ENCODE peak calls at places on chromosomes 16 and 17, in ten cellular contexts. One of them, this sample, is unnamed.

GRCh38 chr16:3609895-3610697 is 1.3 kb downstream of the SLX4 start:
- DNase-seq in kidney epithelial cell: no peak
- DNase-seq in hepatocyte: peak
- DNase-seq in tibial artery: no peak
- DNase-seq in thyroid gland: no peak
- DNase-seq in astrocyte of the spinal cord: no peak
- DNase-seq in psoas muscle: no peak
- DNase-seq in left ventricle myocardium inferior: no peak
- DNase-seq in heart right ventricle: no peak
- DNase-seq in stomach: no peak
- DNase-seq in this sample: no peak

GRCh38 chr17:83127431-83128160 is 48.2 kb downstream of the METRNL start:
- DNase-seq in psoas muscle: peak
- DNase-seq in left ventricle myocardium inferior: no peak
- DNase-seq in heart right ventricle: no peak
- DNase-seq in kidney epithelial cell: no peak
- DNase-seq in hepatocyte: no peak
- DNase-seq in stomach: no peak
- DNase-seq in astrocyte of the spinal cord: no peak
- DNase-seq in thyroid gland: no peak
- DNase-seq in tibial artery: no peak
- DNase-seq in this sample: no peak

GRCh38 chr16:4675864-4676786 is 17.2 kb upstream of the NUDT16L1 start:
- DNase-seq in left ventricle myocardium inferior: no peak
- DNase-seq in kidney epithelial cell: no peak
- DNase-seq in psoas muscle: no peak
- DNase-seq in stomach: no peak
- DNase-seq in hepatocyte: no peak
- DNase-seq in thyroid gland: no peak
- DNase-seq in astrocyte of the spinal cord: no peak
- DNase-seq in tibial artery: no peak
- DNase-seq in heart right ventricle: no peak
- DNase-seq in this sample: no peak

GRCh38 chr17:43745541-43745940 is 13.1 kb downstream of the SOST start:
- DNase-seq in astrocyte of the spinal cord: no peak
- DNase-seq in kidney epithelial cell: no peak
- DNase-seq in left ventricle myocardium inferior: no peak
- DNase-seq in tibial artery: peak
- DNase-seq in psoas muscle: no peak
- DNase-seq in heart right ventricle: no peak
- DNase-seq in hepatocyte: no peak
- DNase-seq in thyroid gland: no peak
- DNase-seq in stomach: no peak
- DNase-seq in this sample: no peak

GRCh38 chr17:27310548-27311110 is 16.7 kb downstream of the WSB1 start:
- DNase-seq in stomach: no peak
- DNase-seq in astrocyte of the spinal cord: no peak
- DNase-seq in left ventricle myocardium inferior: no peak
- DNase-seq in hepatocyte: no peak
- DNase-seq in psoas muscle: no peak
- DNase-seq in heart right ventricle: no peak
- DNase-seq in thyroid gland: no peak
- DNase-seq in kidney epithelial cell: no peak
- DNase-seq in tibial artery: no peak
- DNase-seq in this sample: no peak

GRCh38 chr17:34610038-34610437 is 30.7 kb downstream of the TMEM132E start:
- DNase-seq in thyroid gland: no peak
- DNase-seq in stomach: no peak
- DNase-seq in kidney epithelial cell: no peak
- DNase-seq in tibial artery: no peak
- DNase-seq in hepatocyte: no peak
- DNase-seq in left ventricle myocardium inferior: no peak
- DNase-seq in psoas muscle: no peak
- DNase-seq in heart right ventricle: no peak
- DNase-seq in astrocyte of the spinal cord: no peak
- DNase-seq in this sample: no peak

GRCh38 chr17:16991349-16992009 is 19.6 kb upstream of the TNFRSF13B start:
- DNase-seq in heart right ventricle: peak
- DNase-seq in tibial artery: peak
- DNase-seq in thyroid gland: peak
- DNase-seq in stomach: peak
- DNase-seq in psoas muscle: peak
- DNase-seq in astrocyte of the spinal cord: peak
- DNase-seq in kidney epithelial cell: no peak
- DNase-seq in left ventricle myocardium inferior: peak
- DNase-seq in hepatocyte: peak
- DNase-seq in this sample: no peak

GRCh38 chr17:69607162-69607834 is 192.8 kb downstream of the MAP2K6 start:
- DNase-seq in psoas muscle: peak
- DNase-seq in hepatocyte: peak
- DNase-seq in astrocyte of the spinal cord: peak
- DNase-seq in left ventricle myocardium inferior: peak
- DNase-seq in heart right ventricle: peak
- DNase-seq in thyroid gland: peak
- DNase-seq in tibial artery: peak
- DNase-seq in stomach: peak
- DNase-seq in kidney epithelial cell: peak
- DNase-seq in this sample: no peak

GRCh38 chr16:15507299-15507958 is 73.0 kb downstream of the BMERB1 start:
- DNase-seq in stomach: no peak
- DNase-seq in tibial artery: peak
- DNase-seq in kidney epithelial cell: no peak
- DNase-seq in psoas muscle: no peak
- DNase-seq in astrocyte of the spinal cord: peak
- DNase-seq in heart right ventricle: no peak
- DNase-seq in hepatocyte: no peak
- DNase-seq in thyroid gland: no peak
- DNase-seq in left ventricle myocardium inferior: no peak
- DNase-seq in this sample: no peak

GRCh38 chr17:39903158-39903884 is 15.1 kb downstream of the GSDMB start:
- DNase-seq in astrocyte of the spinal cord: peak
- DNase-seq in heart right ventricle: no peak
- DNase-seq in left ventricle myocardium inferior: no peak
- DNase-seq in stomach: no peak
- DNase-seq in psoas muscle: no peak
- DNase-seq in kidney epithelial cell: no peak
- DNase-seq in tibial artery: no peak
- DNase-seq in thyroid gland: no peak
- DNase-seq in hepatocyte: no peak
- DNase-seq in this sample: no peak

GRCh38 chr17:77475012-77475976 is 334.5 kb downstream of the SEC14L1 start:
- DNase-seq in tibial artery: no peak
- DNase-seq in left ventricle myocardium inferior: no peak
- DNase-seq in kidney epithelial cell: no peak
- DNase-seq in hepatocyte: peak
- DNase-seq in astrocyte of the spinal cord: peak
- DNase-seq in thyroid gland: no peak
- DNase-seq in stomach: no peak
- DNase-seq in heart right ventricle: no peak
- DNase-seq in psoas muscle: no peak
- DNase-seq in this sample: no peak

GRCh38 chr16:67613808-67614207 is 31.1 kb upstream of the CARMIL2 start:
- DNase-seq in tibial artery: no peak
- DNase-seq in left ventricle myocardium inferior: no peak
- DNase-seq in kidney epithelial cell: no peak
- DNase-seq in thyroid gland: no peak
- DNase-seq in astrocyte of the spinal cord: no peak
- DNase-seq in hepatocyte: no peak
- DNase-seq in heart right ventricle: no peak
- DNase-seq in stomach: no peak
- DNase-seq in psoas muscle: no peak
- DNase-seq in this sample: no peak

GRCh38 chr16:88315543-88316105 is 67.1 kb upstream of the ZNF469 start:
- DNase-seq in thyroid gland: no peak
- DNase-seq in stomach: peak
- DNase-seq in tibial artery: no peak
- DNase-seq in kidney epithelial cell: peak
- DNase-seq in left ventricle myocardium inferior: peak
- DNase-seq in psoas muscle: peak
- DNase-seq in heart right ventricle: peak
- DNase-seq in hepatocyte: peak
- DNase-seq in astrocyte of the spinal cord: peak
- DNase-seq in this sample: no peak

GRCh38 chr17:4474093-4474492 is 24.6 kb upstream of the SPNS2 start:
- DNase-seq in kidney epithelial cell: no peak
- DNase-seq in heart right ventricle: peak
- DNase-seq in psoas muscle: peak
- DNase-seq in left ventricle myocardium inferior: peak
- DNase-seq in stomach: peak
- DNase-seq in tibial artery: no peak
- DNase-seq in hepatocyte: no peak
- DNase-seq in astrocyte of the spinal cord: no peak
- DNase-seq in thyroid gland: no peak
- DNase-seq in this sample: no peak

GRCh38 chr17:32625971-32626370 is 139.2 kb downstream of the CDK5R1 start:
- DNase-seq in tibial artery: no peak
- DNase-seq in kidney epithelial cell: no peak
- DNase-seq in thyroid gland: no peak
- DNase-seq in left ventricle myocardium inferior: no peak
- DNase-seq in stomach: peak
- DNase-seq in psoas muscle: no peak
- DNase-seq in heart right ventricle: no peak
- DNase-seq in hepatocyte: no peak
- DNase-seq in astrocyte of the spinal cord: no peak
- DNase-seq in this sample: no peak

GRCh38 chr17:54903375-54903774 is 2.7 kb downstream of the TOM1L1 start:
- DNase-seq in hepatocyte: peak
- DNase-seq in kidney epithelial cell: peak
- DNase-seq in left ventricle myocardium inferior: peak
- DNase-seq in stomach: peak
- DNase-seq in thyroid gland: peak
- DNase-seq in astrocyte of the spinal cord: no peak
- DNase-seq in tibial artery: no peak
- DNase-seq in heart right ventricle: peak
- DNase-seq in psoas muscle: peak
- DNase-seq in this sample: peak

GRCh38 chr16:68031951-68032350 is 8.9 kb downstream of the DUS2 start:
- DNase-seq in stomach: no peak
- DNase-seq in heart right ventricle: no peak
- DNase-seq in left ventricle myocardium inferior: no peak
- DNase-seq in hepatocyte: no peak
- DNase-seq in astrocyte of the spinal cord: no peak
- DNase-seq in tibial artery: no peak
- DNase-seq in kidney epithelial cell: no peak
- DNase-seq in thyroid gland: peak
- DNase-seq in psoas muscle: no peak
- DNase-seq in this sample: no peak

DNA sequence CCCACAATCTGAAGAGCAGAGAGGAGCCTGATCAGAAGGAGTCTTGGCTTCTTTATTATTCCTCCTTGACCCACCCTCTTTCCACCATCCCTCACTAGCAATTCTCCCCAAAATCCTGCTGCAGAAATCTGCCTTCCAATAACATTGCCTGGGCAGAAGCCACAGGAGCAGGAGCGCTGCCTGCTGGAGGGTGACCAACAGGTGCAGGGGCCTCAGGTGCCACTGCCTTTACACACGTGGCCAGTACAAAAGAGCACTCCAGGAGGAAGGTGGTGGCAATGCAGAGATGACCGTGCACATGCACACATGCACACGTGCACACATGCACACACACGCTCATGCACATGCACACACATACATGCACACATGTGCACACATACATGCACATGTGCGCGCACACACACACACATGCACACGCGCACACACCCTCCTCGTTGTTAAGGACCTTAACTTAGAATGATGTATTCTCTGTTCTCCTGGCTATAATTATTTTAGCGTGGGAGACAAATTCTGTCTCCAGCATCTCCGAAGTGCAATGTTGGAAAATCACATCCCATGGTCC is 12.8 kb downstream of the RBFOX3 start:
- DNase-seq in left ventricle myocardium inferior: no peak
- DNase-seq in psoas muscle: no peak
- DNase-seq in stomach: no peak
- DNase-seq in kidney epithelial cell: no peak
- DNase-seq in hepatocyte: no peak
- DNase-seq in tibial artery: no peak
- DNase-seq in astrocyte of the spinal cord: no peak
- DNase-seq in thyroid gland: no peak
- DNase-seq in heart right ventricle: no peak
- DNase-seq in this sample: no peak
- TF ChIP-seq CTCF in left ventricle myocardium inferior: no peak
- TF ChIP-seq CTCF in psoas muscle: no peak
- TF ChIP-seq CTCF in stomach: no peak
- TF ChIP-seq CTCF in kidney epithelial cell: no peak
- TF ChIP-seq CTCF in hepatocyte: no peak
- TF ChIP-seq CTCF in tibial artery: no peak
- TF ChIP-seq CTCF in astrocyte of the spinal cord: no peak
- TF ChIP-seq CTCF in thyroid gland: no peak
- TF ChIP-seq CTCF in heart right ventricle: no peak
- TF ChIP-seq CTCF in this sample: no peak

GRCh38 chr17:78725448-78726021 is 56.5 kb downstream of the CYTH1 start:
- DNase-seq in astrocyte of the spinal cord: no peak
- DNase-seq in kidney epithelial cell: no peak
- DNase-seq in psoas muscle: no peak
- DNase-seq in thyroid gland: no peak
- DNase-seq in tibial artery: no peak
- DNase-seq in left ventricle myocardium inferior: no peak
- DNase-seq in heart right ventricle: no peak
- DNase-seq in hepatocyte: no peak
- DNase-seq in stomach: no peak
- DNase-seq in this sample: no peak
- H3K4me3 ChIP-seq in astrocyte of the spinal cord: no peak
- H3K4me3 ChIP-seq in kidney epithelial cell: no peak
- H3K4me3 ChIP-seq in psoas muscle: no peak
- H3K4me3 ChIP-seq in thyroid gland: no peak
- H3K4me3 ChIP-seq in tibial artery: no peak
- H3K4me3 ChIP-seq in left ventricle myocardium inferior: no peak
- H3K4me3 ChIP-seq in heart right ventricle: no peak
- H3K4me3 ChIP-seq in hepatocyte: no peak
- H3K4me3 ChIP-seq in stomach: no peak
- H3K4me3 ChIP-seq in this sample: no peak

GRCh38 chr16:13186813-13187212 is 285.4 kb downstream of the SHISA9 start:
- DNase-seq in heart right ventricle: no peak
- DNase-seq in tibial artery: no peak
- DNase-seq in hepatocyte: no peak
- DNase-seq in astrocyte of the spinal cord: no peak
- DNase-seq in thyroid gland: no peak
- DNase-seq in stomach: no peak
- DNase-seq in left ventricle myocardium inferior: no peak
- DNase-seq in kidney epithelial cell: no peak
- DNase-seq in psoas muscle: no peak
- DNase-seq in this sample: no peak
- TF ChIP-seq CTCF in heart right ventricle: no peak
- TF ChIP-seq CTCF in tibial artery: no peak
- TF ChIP-seq CTCF in hepatocyte: peak
- TF ChIP-seq CTCF in astrocyte of the spinal cord: no peak
- TF ChIP-seq CTCF in thyroid gland: no peak
- TF ChIP-seq CTCF in stomach: no peak
- TF ChIP-seq CTCF in left ventricle myocardium inferior: no peak
- TF ChIP-seq CTCF in kidney epithelial cell: no peak
- TF ChIP-seq CTCF in psoas muscle: no peak
- TF ChIP-seq CTCF in this sample: peak

DNA sequence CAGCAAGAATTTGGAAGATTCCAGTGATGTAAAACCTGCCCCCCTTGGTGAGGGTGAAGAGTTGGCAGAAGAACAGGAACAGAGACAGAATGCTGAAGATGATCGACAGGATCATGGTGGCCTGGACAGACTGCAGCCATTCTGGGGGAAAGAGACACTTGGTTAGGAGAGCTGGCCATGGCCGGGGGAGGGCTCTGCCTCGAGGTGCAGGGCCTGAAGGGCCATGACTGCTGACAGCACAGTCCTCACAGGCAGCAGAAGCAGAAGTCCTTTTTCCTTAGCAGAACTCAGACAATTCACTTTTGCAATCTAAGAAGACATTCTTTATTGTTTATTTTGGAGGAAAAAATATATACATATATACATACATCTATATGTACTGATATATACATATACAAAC is 25.7 kb downstream of the PMP22 start:
- DNase-seq in psoas muscle: peak
- DNase-seq in left ventricle myocardium inferior: no peak
- DNase-seq in hepatocyte: no peak
- DNase-seq in astrocyte of the spinal cord: no peak
- DNase-seq in tibial artery: no peak
- DNase-seq in thyroid gland: no peak
- DNase-seq in kidney epithelial cell: no peak
- DNase-seq in heart right ventricle: no peak
- DNase-seq in stomach: no peak
- DNase-seq in this sample: no peak
- H3K4me3 ChIP-seq in psoas muscle: no peak
- H3K4me3 ChIP-seq in left ventricle myocardium inferior: no peak
- H3K4me3 ChIP-seq in hepatocyte: no peak
- H3K4me3 ChIP-seq in astrocyte of the spinal cord: no peak
- H3K4me3 ChIP-seq in tibial artery: no peak
- H3K4me3 ChIP-seq in thyroid gland: no peak
- H3K4me3 ChIP-seq in kidney epithelial cell: no peak
- H3K4me3 ChIP-seq in heart right ventricle: no peak
- H3K4me3 ChIP-seq in stomach: no peak
- H3K4me3 ChIP-seq in this sample: no peak

This sample was measured in epithelial cell of proximal tubule.